ENCODE peak calls at places on chromosomes 16 and 17, in eight cellular contexts. L is HFFc6; U is uterus; O is CD4-positive, alpha-beta T cell; E is nephron progenitor cell; B is progenitor cell of endocrine pancreas; K is heart left ventricle; F is AG04449. Q is an unnamed sample.

GRCh38 chr16:58461056-58461455 is 38.9 kb upstream of the NDRG4 start:
- DNase-seq in L (no peak), U (no peak), O (no peak), E (no peak), B (no peak), K (no peak), F (no peak), Q (no peak)

GRCh38 chr17:47704116-47704515 is 10.2 kb downstream of the TBKBP1 start:
- DNase-seq in L (no peak), U (no peak), O (no peak), E (no peak), B (no peak), K (no peak), F (no peak), Q (no peak)

GRCh38 chr16:67543582-67543981 is 15.0 kb downstream of the RIPOR1 start:
- DNase-seq in L (no peak), U (no peak), O (no peak), E (no peak), B (no peak), K (no peak), F (no peak), Q (no peak)

GRCh38 chr17:1485748-1486376 is 6.6 kb downstream of the MYO1C start:
- DNase-seq in L (peak), U (peak), O (peak), E (peak), B (no peak), K (peak), F (no peak), Q (no peak)

GRCh38 chr17:20922128-20922670 is 120.6 kb downstream of the USP22 start:
- DNase-seq in L (peak), U (peak), O (no peak), E (no peak), B (no peak), K (peak), F (no peak), Q (no peak)

GRCh38 chr17:2390199-2390880 is 10.5 kb downstream of the MNT start:
- DNase-seq in L (no peak), U (no peak), O (no peak), E (no peak), B (no peak), K (no peak), F (no peak), Q (no peak)

GRCh38 chr16:65249768-65250167 is 127.9 kb upstream of the CDH11 start:
- DNase-seq in L (no peak), U (peak), O (no peak), E (peak), B (no peak), K (peak), F (no peak), Q (no peak)

GRCh38 chr16:23387666-23388065 is 65.3 kb downstream of the COG7 start:
- DNase-seq in L (no peak), U (no peak), O (no peak), E (no peak), B (no peak), K (no peak), F (no peak), Q (no peak)

GRCh38 chr17:1431631-1432104 is 24.4 kb downstream of the CRK start:
- DNase-seq in L (no peak), U (no peak), O (no peak), E (no peak), B (no peak), K (no peak), F (no peak), Q (no peak)

GRCh38 chr16:70570967-70571570 is 47.5 kb downstream of the SF3B3 start:
- DNase-seq in L (no peak), U (no peak), O (no peak), E (no peak), B (no peak), K (no peak), F (no peak), Q (no peak)

GRCh38 chr16:30484887-30485286 is 12.3 kb downstream of the ITGAL start:
- DNase-seq in L (no peak), U (no peak), O (no peak), E (no peak), B (no peak), K (no peak), F (no peak), Q (no peak)

GRCh38 chr17:15263206-15263579 is 1.9 kb downstream of the PMP22 start:
- DNase-seq in L (peak), U (peak), O (no peak), E (peak), B (no peak), K (peak), F (no peak), Q (peak)

GRCh38 chr17:29014716-29015115 is 8.9 kb upstream of the SEZ6 start:
- DNase-seq in L (no peak), U (no peak), O (no peak), E (no peak), B (no peak), K (no peak), F (no peak), Q (no peak)

GRCh38 chr16:3983081-3983520 is 102.6 kb upstream of the CREBBP start:
- DNase-seq in L (peak), U (peak), O (no peak), E (peak), B (peak), K (peak), F (no peak), Q (no peak)

GRCh38 chr17:15490634-15491261 is 23.3 kb upstream of the CDRT4 start:
- DNase-seq in L (peak), U (peak), O (no peak), E (peak), B (no peak), K (peak), F (no peak), Q (no peak)

GRCh38 chr17:34117811-34118210 is 137.3 kb upstream of the CCL2 start:
- DNase-seq in L (no peak), U (no peak), O (no peak), E (no peak), B (no peak), K (no peak), F (no peak), Q (no peak)

GRCh38 chr17:44363613-44364159 is at the start of gene FAM171A2:
- DNase-seq in L (no peak), U (no peak), O (peak), E (peak), B (peak), K (peak), F (no peak), Q (no peak)

GRCh38 chr17:45227101-45227591 is 5.5 kb downstream of the FMNL1 start:
- DNase-seq in L (no peak), U (no peak), O (peak), E (no peak), B (no peak), K (peak), F (no peak), Q (no peak)

GRCh38 chr16:10683160-10683559 is 11.6 kb downstream of the TEKT5 start:
- DNase-seq in L (no peak), U (no peak), O (no peak), E (no peak), B (no peak), K (no peak), F (no peak), Q (no peak)

GRCh38 chr17:79862259-79862658 is 23.0 kb upstream of the CBX4 start:
- DNase-seq in L (no peak), U (no peak), O (no peak), E (no peak), B (no peak), K (no peak), F (no peak), Q (no peak)

GRCh38 chr17:61200349-61200735 is 199.3 kb upstream of the TBX2 start:
- DNase-seq in L (no peak), U (no peak), O (no peak), E (no peak), B (no peak), K (no peak), F (no peak), Q (no peak)

GRCh38 chr16:56998352-56998751 is 9.0 kb downstream of the NLRC5 start:
- DNase-seq in L (no peak), U (no peak), O (no peak), E (no peak), B (no peak), K (no peak), F (no peak), Q (no peak)
- TF ChIP-seq CTCF in L (no peak), U (no peak), O (no peak), E (no peak), B (no peak), K (no peak), F (no peak), Q (no peak)

GRCh38 chr17:82231312-82231561 is 2.4 kb downstream of the SLC16A3 start:
- DNase-seq in L (no peak), U (no peak), O (no peak), E (no peak), B (no peak), K (no peak), F (no peak), Q (no peak)
- TF ChIP-seq CTCF in L (no peak), U (no peak), O (no peak), E (no peak), B (no peak), K (no peak), F (no peak), Q (no peak)

GRCh38 chr17:163514-164103 is 17.8 kb downstream of the DOC2B start:
- DNase-seq in L (no peak), U (no peak), O (no peak), E (no peak), B (no peak), K (no peak), F (no peak), Q (no peak)
- TF ChIP-seq CTCF in L (peak), U (no peak), O (no peak), E (peak), B (peak), K (no peak), F (no peak), Q (no peak)

DNA sequence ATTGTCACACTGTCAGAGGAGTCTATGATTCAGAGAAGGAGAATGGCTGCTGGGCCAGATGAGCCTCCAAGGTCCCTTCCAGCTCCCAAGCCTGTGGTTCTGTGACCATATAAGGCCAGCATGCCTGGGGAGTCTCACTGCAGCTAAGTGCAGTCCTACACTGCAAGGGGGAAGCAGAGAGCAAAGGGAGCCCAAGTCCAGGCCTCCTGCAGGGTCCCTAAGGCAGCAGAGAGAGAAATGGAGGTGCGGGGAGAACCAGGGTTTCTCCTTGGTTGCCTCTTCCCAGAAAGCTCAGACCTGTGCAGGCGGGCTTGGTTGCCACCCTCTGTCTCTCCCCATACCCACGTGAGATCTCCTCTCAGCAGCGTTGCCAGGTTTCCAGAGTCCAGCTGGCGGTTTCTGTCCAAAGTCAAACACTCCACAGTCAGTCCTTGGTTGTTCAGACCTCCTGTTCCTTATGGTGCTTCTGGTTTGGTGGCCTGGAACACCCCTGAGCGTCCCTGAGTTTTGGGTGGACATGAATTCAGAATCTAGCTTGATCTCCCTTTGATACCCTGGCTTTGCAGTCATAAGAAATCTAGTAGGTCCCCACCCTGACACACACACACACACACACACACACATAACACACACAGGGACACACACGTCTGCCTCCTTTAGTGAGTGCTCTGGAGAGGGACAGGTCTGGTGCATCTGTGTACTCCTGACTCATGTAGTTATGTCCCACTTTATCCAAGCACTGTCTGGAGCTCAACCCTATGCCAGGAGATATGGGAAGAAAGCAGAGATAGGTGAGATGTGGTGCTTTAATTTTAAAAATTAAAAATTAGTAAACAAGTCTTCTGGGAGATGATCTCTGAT is 78.8 kb downstream of the GNAO1 start:
- DNase-seq in L (peak), U (peak), O (no peak), E (peak), B (no peak), K (peak), F (peak), Q (peak)
- TF ChIP-seq CTCF in L (peak), U (no peak), O (no peak), E (no peak), B (no peak), K (no peak), F (peak), Q (peak)

DNA sequence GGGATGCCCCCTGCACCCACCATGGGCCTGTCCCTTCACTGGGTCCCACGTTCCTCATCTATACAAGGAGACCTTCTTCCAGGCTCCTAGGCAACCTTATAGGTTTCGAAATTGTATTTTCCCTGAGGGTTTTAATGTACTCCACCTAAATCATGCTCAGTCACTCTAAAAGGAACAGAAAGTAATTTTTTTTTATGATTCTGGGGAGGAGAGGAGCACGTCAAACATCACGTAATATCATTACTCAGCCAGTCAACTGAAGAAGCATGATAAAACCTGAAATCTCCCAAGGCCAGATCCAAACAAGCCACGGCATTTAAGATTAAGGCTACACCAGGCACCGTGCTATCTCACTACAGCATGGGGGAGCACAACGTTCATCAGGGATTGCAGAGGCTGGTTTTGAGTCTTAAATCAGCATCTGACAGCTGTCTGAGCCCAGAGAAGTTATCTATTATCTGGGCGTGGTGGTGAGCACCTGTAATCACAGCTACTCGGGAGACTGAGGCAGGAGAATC is 3.9 kb upstream of the TMEM114 start:
- DNase-seq in L (no peak), U (no peak), O (no peak), E (no peak), B (no peak), K (no peak), F (no peak), Q (no peak)
- TF ChIP-seq CTCF in L (no peak), U (no peak), O (no peak), E (no peak), B (no peak), K (no peak), F (no peak), Q (no peak)

DNA sequence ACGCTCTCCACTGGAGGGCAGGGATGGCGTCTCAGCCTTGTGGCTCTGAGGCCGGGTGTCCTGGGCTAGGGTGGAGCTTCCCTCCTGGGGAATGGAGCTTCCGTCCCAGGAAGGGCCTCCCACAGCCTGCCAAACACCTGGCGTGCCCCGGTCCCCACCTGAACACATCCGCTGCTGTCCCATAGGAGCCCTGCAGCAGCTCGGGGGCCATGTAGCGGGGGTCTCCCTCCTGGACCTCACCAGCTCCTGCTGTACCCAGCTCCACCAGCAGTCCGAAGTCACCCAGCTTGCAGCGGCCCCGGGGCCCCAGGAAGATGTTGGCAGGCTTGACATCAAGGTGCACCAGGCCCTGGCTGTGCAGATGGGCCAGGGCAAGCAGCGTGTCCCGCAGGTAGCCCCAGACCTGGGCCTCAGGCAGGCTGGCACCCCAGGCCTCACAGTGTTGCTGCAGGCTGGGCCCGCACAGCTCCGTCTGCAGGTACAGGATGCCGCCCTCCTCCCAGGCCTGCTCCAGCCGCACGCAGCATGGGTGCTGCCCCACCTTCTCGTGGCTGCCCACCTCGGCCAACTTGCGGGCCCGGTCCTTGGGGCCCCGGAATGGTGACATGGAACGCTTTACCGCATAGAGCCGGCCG is 5.0 kb downstream of the PKMYT1 start:
- DNase-seq in L (no peak), U (no peak), O (no peak), E (no peak), B (no peak), K (no peak), F (no peak), Q (no peak)
- TF ChIP-seq CTCF in L (no peak), U (no peak), O (no peak), E (no peak), B (no peak), K (no peak), F (no peak), Q (no peak)

GRCh38 chr16:577796-578195 is 8.0 kb downstream of the PIGQ start:
- DNase-seq in L (no peak), U (no peak), O (no peak), E (no peak), B (no peak), K (no peak), F (no peak), Q (no peak)

GRCh38 chr16:578232-578869 is 8.6 kb downstream of the PIGQ start:
- DNase-seq in L (no peak), U (no peak), O (no peak), E (no peak), B (no peak), K (no peak), F (no peak), Q (no peak)

GRCh38 chr16:575354-576196 is 5.8 kb downstream of the PIGQ start:
- DNase-seq in L (no peak), U (no peak), O (no peak), E (no peak), B (no peak), K (no peak), F (no peak), Q (no peak)

GRCh38 chr16:576197-576822 is 6.5 kb downstream of the PIGQ start:
- DNase-seq in L (no peak), U (no peak), O (no peak), E (no peak), B (no peak), K (no peak), F (no peak), Q (no peak)

GRCh38 chr16:576823-577201 is 7.0 kb downstream of the PIGQ start:
- DNase-seq in L (no peak), U (no peak), O (no peak), E (no peak), B (no peak), K (no peak), F (no peak), Q (no peak)
- TF ChIP-seq CTCF in L (no peak), U (no peak), O (no peak), E (no peak), B (peak), K (no peak), F (peak), Q (no peak)

GRCh38 chr16:5078626-5079025 is 7.0 kb downstream of the ALG1 start:
- DNase-seq in L (no peak), U (no peak), O (no peak), E (no peak), B (no peak), K (no peak), F (no peak), Q (no peak)

GRCh38 chr16:5077304-5077703 is 5.7 kb downstream of the ALG1 start:
- DNase-seq in L (no peak), U (no peak), O (no peak), E (no peak), B (no peak), K (no peak), F (no peak), Q (no peak)

GRCh38 chr16:5072334-5073278 is 963 bp downstream of the ALG1 start:
- DNase-seq in L (no peak), U (no peak), O (no peak), E (no peak), B (no peak), K (no peak), F (no peak), Q (no peak)

GRCh38 chr16:5073279-5073629 is 1.6 kb downstream of the ALG1 start:
- DNase-seq in L (peak), U (no peak), O (no peak), E (no peak), B (no peak), K (no peak), F (peak), Q (no peak)

DNA sequence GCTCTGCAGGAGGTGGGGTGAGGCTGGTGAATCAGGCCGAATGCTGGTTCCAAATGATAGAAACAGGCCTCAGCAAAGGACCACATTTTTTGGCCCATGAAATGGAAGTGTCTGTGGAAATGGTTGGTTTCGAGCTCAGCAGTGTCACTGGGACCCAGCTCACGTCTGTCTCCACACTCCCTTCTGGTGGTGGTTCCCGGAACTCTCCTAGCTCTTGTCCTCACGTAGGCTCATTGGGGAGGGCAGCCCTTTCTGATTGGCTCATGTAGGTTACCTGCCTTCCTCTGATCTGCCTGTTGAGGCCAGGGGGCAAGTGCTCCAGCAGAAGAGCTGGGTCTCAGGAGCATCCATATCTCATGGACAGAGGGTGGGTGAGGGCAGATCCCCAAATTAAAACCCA is 4.0 kb downstream of the ALG1 start:
- DNase-seq in L (no peak), U (no peak), O (no peak), E (no peak), B (no peak), K (no peak), F (no peak), Q (no peak)
- TF ChIP-seq CTCF in L (no peak), U (no peak), O (no peak), E (no peak), B (no peak), K (no peak), F (no peak), Q (no peak)

GRCh38 chr16:49464877-49465504 is 91.4 kb downstream of the C16orf78 start:
- DNase-seq in L (no peak), U (no peak), O (peak), E (peak), B (peak), K (peak), F (no peak), Q (no peak)
- TF ChIP-seq CTCF in L (peak), U (no peak), O (peak), E (peak), B (peak), K (peak), F (peak), Q (no peak)

GRCh38 chr17:67717624-67718324 is at the start of gene NOL11:
- DNase-seq in L (peak), U (peak), O (peak), E (peak), B (peak), K (peak), F (peak), Q (peak)
- TF ChIP-seq CTCF in L (peak), U (peak), O (peak), E (peak), B (peak), K (peak), F (peak), Q (peak)